ENCODE peak calls at places on chromosomes 1 and 21, in seven cellular contexts. M is transverse colon, B is esophagus muscularis mucosa, U is GM23338, O is SK-N-SH, P is spleen, Y is HCT116. D is an unnamed sample.

GRCh38 chr1:66350001-66350547 is 183.9 kb upstream of the SGIP1 start:
- DNase-seq in M (peak), B (no peak), U (peak), O (no peak), P (peak), Y (peak), D (no peak)

GRCh38 chr1:24918995-24919605 is 11.0 kb downstream of the RUNX3 start:
- DNase-seq in U (no peak), O (no peak), Y (no peak), B (no peak), M (no peak), P (no peak), D (no peak)

GRCh38 chr1:212699839-212700596 is at the start of gene BATF3:
- DNase-seq in P (peak), U (peak), Y (no peak), M (peak), B (no peak), O (peak), D (no peak)

GRCh38 chr1:152869808-152870419 is 8.2 kb upstream of the SMCP start:
- DNase-seq in M (peak), Y (peak), O (peak), B (no peak), U (peak), P (no peak), D (no peak)

GRCh38 chr21:45502600-45502999 is 39.6 kb downstream of the SLC19A1 start:
- DNase-seq in B (no peak), P (peak), O (no peak), Y (no peak), M (no peak), U (no peak), D (no peak)

GRCh38 chr1:30974536-30974935 is 66.0 kb upstream of the SDC3 start:
- DNase-seq in O (no peak), B (no peak), P (no peak), M (no peak), Y (no peak), U (no peak), D (no peak)

GRCh38 chr1:217482356-217483102 is 148.4 kb downstream of the GPATCH2 start:
- DNase-seq in M (no peak), O (no peak), Y (peak), B (no peak), U (no peak), P (no peak), D (no peak)

GRCh38 chr1:6464514-6464836 is 1.5 kb downstream of the TNFRSF25 start:
- DNase-seq in P (no peak), O (no peak), M (peak), U (no peak), B (no peak), Y (no peak), D (no peak)

GRCh38 chr21:46097826-46098286 is at the start of gene COL6A2:
- DNase-seq in U (peak), B (peak), O (peak), M (peak), Y (no peak), P (peak), D (peak)

GRCh38 chr1:23210351-23210785 is 6.9 kb downstream of the HTR1D start:
- DNase-seq in P (no peak), U (peak), O (no peak), Y (peak), M (no peak), B (no peak), D (no peak)

GRCh38 chr1:193104906-193105820 is at the start of gene GLRX2:
- DNase-seq in P (peak), M (peak), B (peak), Y (peak), O (peak), U (peak), D (peak)

GRCh38 chr1:161427733-161428516 is 60.2 kb upstream of the CFAP126 start:
- DNase-seq in Y (peak), P (no peak), B (no peak), M (no peak), U (peak), O (peak), D (no peak)

GRCh38 chr21:23452384-23453083 is 2154.7 kb downstream of the MRPL39 start:
- DNase-seq in P (no peak), M (no peak), U (peak), B (no peak), Y (no peak), O (no peak), D (no peak)

GRCh38 chr1:27572019-27572678 is 31.8 kb downstream of the AHDC1 start:
- DNase-seq in B (no peak), O (no peak), P (no peak), M (no peak), Y (no peak), U (peak), D (no peak)

GRCh38 chr1:152777510-152778137 is 2.7 kb downstream of the LCE1F start:
- DNase-seq in O (peak), U (peak), B (no peak), Y (peak), P (no peak), M (no peak), D (no peak)

GRCh38 chr1:44645466-44646244 is 28.6 kb downstream of the TMEM53 start:
- DNase-seq in M (peak), Y (no peak), B (no peak), O (no peak), U (no peak), P (no peak), D (no peak)

GRCh38 chr21:41589620-41590175 is 81.7 kb upstream of the TMPRSS2 start:
- DNase-seq in P (no peak), O (no peak), M (no peak), B (no peak), U (no peak), Y (no peak), D (peak)

GRCh38 chr21:41585199-41585994 is 77.4 kb upstream of the TMPRSS2 start:
- DNase-seq in P (no peak), Y (no peak), B (no peak), U (no peak), M (no peak), O (no peak), D (peak)

GRCh38 chr21:41584603-41585176 is 76.7 kb upstream of the TMPRSS2 start:
- DNase-seq in M (no peak), B (no peak), O (no peak), U (no peak), P (no peak), Y (no peak), D (peak)

GRCh38 chr21:41593051-41593783 is 85.3 kb upstream of the TMPRSS2 start:
- DNase-seq in M (no peak), O (no peak), P (no peak), Y (no peak), B (no peak), U (no peak), D (peak)

DNA sequence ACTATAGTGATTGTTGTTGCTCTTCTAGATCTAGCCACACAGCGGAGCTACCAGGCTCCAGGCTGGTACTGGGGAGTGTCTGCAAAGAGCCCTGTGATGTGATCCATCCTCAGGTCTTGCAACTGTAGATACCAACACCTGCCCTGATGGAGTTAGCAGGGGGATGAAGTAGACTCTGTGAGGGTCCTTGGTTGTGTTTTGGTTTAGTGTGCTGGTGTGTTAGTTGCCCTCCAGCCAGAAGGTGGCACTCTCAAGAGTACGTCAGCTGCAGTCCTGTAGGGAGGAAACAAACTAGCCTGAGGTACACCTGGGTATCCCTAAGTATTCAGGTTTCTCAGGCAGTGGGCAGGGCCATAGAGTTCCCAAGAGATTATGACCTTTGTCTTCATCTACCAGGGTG is 81.2 kb upstream of the TMPRSS2 start:
- DNase-seq in P (no peak), O (no peak), U (peak), B (no peak), M (no peak), Y (no peak), D (peak)
- TF ChIP-seq CTCF in P (no peak), O (no peak), U (peak), B (no peak), M (no peak), Y (peak), D (no peak)

DNA sequence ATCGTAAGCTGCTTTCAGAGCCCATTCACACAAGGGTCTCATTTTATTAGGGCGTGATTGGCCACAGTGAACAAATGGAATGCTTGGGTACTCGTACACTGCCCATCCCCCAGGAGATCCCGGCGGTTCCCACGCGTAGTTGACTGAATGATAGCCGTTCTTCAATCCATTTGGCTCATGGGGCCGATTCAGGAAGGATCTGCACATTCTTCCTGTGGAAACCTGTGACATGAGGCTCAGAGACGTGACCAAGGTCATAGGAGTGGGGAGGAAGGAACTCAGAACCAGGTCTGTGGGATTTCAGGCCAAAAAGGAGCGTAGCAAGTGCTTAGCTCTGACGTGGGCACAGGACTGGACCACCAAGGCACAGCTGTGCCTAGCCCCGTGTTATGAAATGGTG is 11.7 kb downstream of the ABCG1 start:
- DNase-seq in B (no peak), M (no peak), P (no peak), Y (no peak), U (no peak), O (no peak), D (no peak)
- TF ChIP-seq POLR2AphosphoS5 in B (no peak), M (no peak), P (no peak), Y (no peak), U (no peak), O (no peak), D (no peak)

GRCh38 chr1:113983826-113984225 is 4.6 kb downstream of the OLFML3 start:
- DNase-seq in P (no peak), B (no peak), U (no peak), O (no peak), M (no peak), Y (no peak), D (no peak)

GRCh38 chr1:113982955-113983742 is 3.9 kb downstream of the OLFML3 start:
- DNase-seq in Y (no peak), U (no peak), P (no peak), O (no peak), M (no peak), B (no peak), D (no peak)

GRCh38 chr1:113981962-113982931 is 3.0 kb downstream of the OLFML3 start:
- DNase-seq in Y (no peak), B (no peak), U (no peak), P (no peak), M (peak), O (peak), D (peak)

GRCh38 chr1:113986802-113987201 is 7.5 kb downstream of the OLFML3 start:
- DNase-seq in O (no peak), U (no peak), P (no peak), B (no peak), Y (no peak), M (no peak), D (no peak)

DNA sequence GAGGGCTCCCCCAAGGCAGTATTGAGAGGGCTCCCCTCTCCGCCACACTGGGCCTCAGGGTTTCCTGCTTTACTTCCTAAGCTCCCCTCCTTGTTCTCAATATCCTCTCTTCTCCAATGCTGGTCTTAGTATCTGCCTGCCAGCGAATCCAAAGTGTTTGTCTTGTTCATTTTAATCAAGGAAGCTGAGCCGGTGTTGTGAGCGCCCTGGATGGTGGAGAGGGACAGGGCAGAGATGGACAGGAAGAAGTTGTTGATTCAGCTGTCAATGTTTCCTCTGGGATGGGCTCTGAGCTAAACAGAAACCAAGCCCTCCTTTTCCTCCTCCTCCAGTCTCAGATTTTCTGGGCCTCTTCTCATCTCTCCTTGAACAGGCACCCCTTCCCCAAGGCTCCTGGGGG is 5.4 kb downstream of the OLFML3 start:
- DNase-seq in B (no peak), P (no peak), U (no peak), Y (no peak), M (no peak), O (no peak), D (no peak)
- TF ChIP-seq CTCF in B (no peak), P (no peak), U (no peak), Y (no peak), M (no peak), O (no peak), D (no peak)

GRCh38 chr1:151477066-151477465 is 17.8 kb upstream of the POGZ start:
- DNase-seq in Y (no peak), O (no peak), M (no peak), U (no peak), B (no peak), P (no peak), D (no peak)

GRCh38 chr1:151474711-151475110 is 15.4 kb upstream of the POGZ start:
- DNase-seq in U (no peak), Y (no peak), P (no peak), O (no peak), B (peak), M (no peak), D (no peak)

GRCh38 chr1:151472852-151473731 is 13.8 kb upstream of the POGZ start:
- DNase-seq in O (peak), M (peak), B (peak), U (peak), P (peak), Y (no peak), D (no peak)

GRCh38 chr1:151476083-151476482 is 16.8 kb upstream of the POGZ start:
- DNase-seq in O (no peak), Y (no peak), U (no peak), M (no peak), B (peak), P (no peak), D (no peak)

DNA sequence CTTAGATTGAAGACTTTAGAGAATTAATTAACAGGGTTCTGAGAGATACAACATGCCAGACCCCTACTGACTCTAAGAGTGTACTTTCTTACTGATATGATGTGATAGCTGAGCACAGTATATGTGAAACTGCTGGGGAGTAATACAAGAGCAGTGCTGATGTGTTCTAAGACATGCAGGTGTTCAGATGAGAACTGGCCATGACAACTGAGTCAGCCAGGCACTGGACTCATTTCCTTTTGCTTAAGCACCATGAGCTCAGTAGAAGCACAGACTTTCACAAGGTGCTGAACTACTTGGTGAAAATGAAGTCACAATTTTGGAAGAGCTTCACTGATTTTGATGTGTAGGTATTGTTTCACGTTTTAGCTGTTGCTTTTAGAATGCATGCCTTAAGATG is 15.9 kb upstream of the POGZ start:
- DNase-seq in Y (no peak), M (no peak), P (no peak), B (peak), U (no peak), O (no peak), D (no peak)
- TF ChIP-seq POLR2AphosphoS5 in Y (no peak), M (no peak), P (no peak), B (no peak), U (no peak), O (no peak), D (no peak)

GRCh38 chr1:8396083-8396911 is 78.4 kb downstream of the SLC45A1 start:
- DNase-seq in Y (no peak), B (no peak), M (no peak), P (no peak), U (peak), O (no peak), D (no peak)

GRCh38 chr1:8395433-8395866 is 77.5 kb downstream of the SLC45A1 start:
- DNase-seq in Y (no peak), M (no peak), U (no peak), B (no peak), O (no peak), P (no peak), D (no peak)

GRCh38 chr1:8397511-8397910 is 79.6 kb downstream of the SLC45A1 start:
- DNase-seq in Y (no peak), M (no peak), O (no peak), B (no peak), U (no peak), P (no peak), D (no peak)

GRCh38 chr1:8398086-8398485 is 80.2 kb downstream of the SLC45A1 start:
- DNase-seq in U (no peak), M (no peak), B (no peak), O (no peak), Y (no peak), P (no peak), D (peak)

GRCh38 chr1:8396912-8397406 is 79.0 kb downstream of the SLC45A1 start:
- DNase-seq in O (peak), U (no peak), Y (no peak), M (peak), P (no peak), B (no peak), D (no peak)
- TF ChIP-seq CTCF in O (no peak), U (no peak), Y (no peak), M (no peak), P (no peak), B (no peak), D (no peak)

GRCh38 chr1:166189126-166189525 is 22.3 kb upstream of the FAM78B start:
- DNase-seq in O (no peak), M (no peak), B (no peak), Y (no peak), P (no peak), U (no peak), D (no peak)
- TF ChIP-seq POLR2AphosphoS5 in O (no peak), M (no peak), B (no peak), Y (no peak), P (no peak), U (no peak), D (no peak)

D was measured in vagina.